ENCODE peak calls at places on chromosomes 4 and X, in four cellular contexts. E is astrocyte of the spinal cord, N is fibroblast of villous mesenchyme, F is epithelial cell of esophagus. U is an unnamed sample.

GRCh38 chr4:183118141-183118540 is 19.1 kb downstream of the WWC2 start:
- DNase-seq in F (no peak), E (no peak), N (no peak), U (no peak)

GRCh38 chr4:7858498-7858897 is 81.2 kb downstream of the AFAP1 start:
- DNase-seq in N (no peak), E (no peak), F (no peak), U (no peak)

GRCh38 chr4:139975830-139976272 is 178.1 kb downstream of the MAML3 start:
- DNase-seq in F (peak), E (peak), N (peak), U (peak)

GRCh38 chrX:40247848-40248622 is 150.3 kb upstream of the BCOR start:
- DNase-seq in F (no peak), N (no peak), E (no peak), U (no peak)

GRCh38 chr4:84870398-84871163 is 95.9 kb downstream of the WDFY3 start:
- DNase-seq in E (peak), N (peak), F (peak), U (peak)

GRCh38 chr4:7007944-7008343 is 35.2 kb upstream of the TADA2B start:
- DNase-seq in E (no peak), F (no peak), N (peak), U (no peak)

GRCh38 chr4:180664766-180665368 is 1578.3 kb upstream of the TENM3 start:
- DNase-seq in F (peak), N (peak), E (peak), U (peak)

GRCh38 chr4:150140774-150141400 is 62.6 kb downstream of the DCLK2 start:
- DNase-seq in N (peak), E (peak), F (peak), U (peak)

GRCh38 chr4:154738426-154738825 is 5.4 kb upstream of the LRAT start:
- DNase-seq in E (no peak), F (peak), N (no peak), U (no peak)
- TF ChIP-seq CTCF in E (no peak), F (no peak), N (no peak), U (no peak)

DNA sequence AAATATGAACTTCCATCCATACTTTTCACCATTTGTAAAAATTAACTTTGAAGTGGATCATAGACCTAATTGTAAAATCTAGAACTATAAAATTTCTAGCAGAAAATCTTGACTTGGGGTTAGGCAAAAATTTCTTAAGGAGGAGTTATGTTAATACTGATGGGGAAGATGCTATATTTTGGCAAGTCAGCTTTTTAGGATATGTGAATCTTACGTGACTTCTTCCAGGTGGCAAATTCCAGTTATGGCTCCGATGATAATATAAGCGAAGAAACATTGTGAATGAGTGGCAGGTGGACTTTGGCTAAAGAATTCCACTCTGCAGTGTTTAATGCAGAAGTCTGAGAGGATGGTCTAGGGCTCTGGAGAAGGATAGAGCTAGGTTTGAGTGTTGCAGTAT is 1.5 kb downstream of the PRPS2 start:
- DNase-seq in F (no peak), N (no peak), E (no peak), U (no peak)
- H3K4me3 ChIP-seq in F (no peak), N (no peak), E (no peak), U (no peak)

GRCh38 chrX:114584434-114584943 is 603 bp downstream of the HTR2C start:
- DNase-seq in N (no peak), E (no peak), F (no peak), U (peak)
- TF ChIP-seq CTCF in N (no peak), E (no peak), F (no peak), U (no peak)

GRCh38 chr4:56977321-56978012 is at the start of gene NOA1:
- DNase-seq in F (peak), N (peak), E (peak), U (peak)

GRCh38 chr4:56986192-56986591 is 7.5 kb downstream of the POLR2B start:
- DNase-seq in N (no peak), E (no peak), F (no peak), U (no peak)

GRCh38 chr4:56979674-56980073 is 978 bp downstream of the POLR2B start:
- DNase-seq in F (peak), E (no peak), N (peak), U (peak)

GRCh38 chr4:56978750-56979303 is at the start of gene POLR2B:
- DNase-seq in F (peak), N (peak), E (peak), U (peak)

GRCh38 chr4:56981795-56982201 is 3.1 kb downstream of the POLR2B start:
- DNase-seq in E (peak), N (no peak), F (peak), U (no peak)
- H3K4me3 ChIP-seq in E (no peak), N (peak), F (no peak), U (no peak)

GRCh38 chrX:130268500-130269170 is at the start of gene ZNF280C:
- DNase-seq in E (peak), F (peak), N (peak), U (peak)
- TF ChIP-seq CTCF in E (peak), F (peak), N (peak), U (peak)

GRCh38 chr4:26141916-26142638 is 178.7 kb upstream of the RBPJ start:
- DNase-seq in N (peak), E (peak), F (no peak), U (peak)
- H3K4me3 ChIP-seq in N (no peak), E (no peak), F (no peak), U (no peak)

GRCh38 chrX:16136080-16136479 is 12.7 kb downstream of the GRPR start:
- DNase-seq in E (no peak), N (no peak), F (no peak), U (no peak)

GRCh38 chrX:16140983-16141382 is 17.6 kb downstream of the GRPR start:
- DNase-seq in F (no peak), E (no peak), N (no peak), U (no peak)

GRCh38 chrX:16137416-16138107 is 14.2 kb downstream of the GRPR start:
- DNase-seq in E (no peak), N (no peak), F (no peak), U (no peak)

GRCh38 chrX:16140448-16140847 is 17.1 kb downstream of the GRPR start:
- DNase-seq in E (no peak), F (no peak), N (no peak), U (no peak)

DNA sequence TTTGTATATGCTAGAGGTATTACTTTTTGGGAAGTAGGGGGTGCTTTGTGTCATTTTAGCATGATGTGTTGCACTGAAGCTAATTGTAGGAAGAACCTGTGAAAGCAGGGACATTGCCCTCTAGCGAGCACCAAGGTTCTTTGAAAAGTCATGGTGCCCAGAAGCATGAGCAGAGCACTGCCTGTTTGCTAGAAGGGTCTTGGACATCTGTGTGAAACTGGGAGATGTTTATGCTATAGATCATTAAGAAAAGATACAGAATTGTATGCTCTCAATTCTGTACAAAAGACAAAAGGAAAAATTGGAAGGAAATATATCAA is 14.7 kb downstream of the GRPR start:
- DNase-seq in N (no peak), F (peak), E (no peak), U (no peak)
- TF ChIP-seq CTCF in N (peak), F (peak), E (no peak), U (no peak)

GRCh38 chr4:337932-338758 is 531 bp downstream of the ZNF141 start:
- DNase-seq in E (peak), N (peak), F (peak), U (peak)

GRCh38 chr4:336893-337142 is 796 bp upstream of the ZNF141 start:
- DNase-seq in N (no peak), F (no peak), E (no peak), U (no peak)

GRCh38 chr4:338759-339097 is 1.1 kb downstream of the ZNF141 start:
- DNase-seq in E (no peak), N (peak), F (peak), U (no peak)

GRCh38 chr4:337143-337931 is at the start of gene ZNF141:
- DNase-seq in F (peak), E (peak), N (peak), U (peak)

GRCh38 chr4:340011-340410 is 2.4 kb downstream of the ZNF141 start:
- DNase-seq in E (no peak), F (no peak), N (no peak), U (no peak)
- H3K4me3 ChIP-seq in E (no peak), F (no peak), N (no peak), U (no peak)

DNA sequence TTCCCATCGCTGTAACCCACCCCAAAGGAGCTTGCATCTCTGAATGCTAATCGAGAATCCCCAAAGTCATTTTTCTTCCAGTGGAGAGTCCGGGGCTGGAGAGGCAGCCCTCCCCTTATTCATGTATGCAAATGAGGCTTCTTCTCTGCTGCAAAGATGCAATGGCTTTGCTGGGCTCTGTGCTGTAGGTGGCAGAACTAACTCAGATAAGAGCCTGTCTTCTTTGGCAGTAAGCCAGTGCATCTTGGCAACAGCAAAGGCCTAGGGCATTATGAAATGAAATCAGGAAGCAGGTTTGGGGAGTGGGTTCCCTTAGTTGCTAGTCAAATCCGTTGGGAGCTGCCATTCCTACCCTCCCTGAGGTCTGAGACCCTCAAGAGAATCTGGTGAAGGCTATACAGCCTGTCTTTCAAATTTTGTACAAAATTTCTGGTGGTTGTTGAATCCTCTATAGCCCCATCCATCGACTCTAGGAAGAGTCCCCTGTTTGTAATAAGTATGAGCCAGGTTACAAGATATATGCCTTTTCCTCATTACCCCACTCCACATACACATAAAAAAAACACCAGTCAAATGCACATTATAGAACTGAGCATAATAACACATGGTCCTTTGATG is 290.6 kb upstream of the TAPT1 start:
- DNase-seq in E (peak), F (peak), N (peak), U (peak)
- TF ChIP-seq CTCF in E (peak), F (no peak), N (peak), U (peak)

U was measured in AG10803.